ENCODE peak calls at places on chromosomes 16 and 17, in five cellular contexts. K is iPS DF 6.9; D is stimulated activated CD4-positive, alpha-beta T cell treated with anti-CD3 and anti-CD28 coated beads, Interleukin-4, amount 100 ng/mL, for 4 hours; G is cardiac muscle cell; Q is T-helper 9 cell. S is an unnamed sample.
A peak's percentile ranks its signal among the peaks of the same experiment; 100 is the strongest.

GRCh38 chr17:6061290-6061689 is 8.9 kb upstream of the WSCD1 start:
- DNase-seq in Q (no peak), D (no peak), K (no peak), G (peak; percentile 19), S (no peak)

GRCh38 chr17:67076290-67076689 is 31.9 kb downstream of the CACNG1 start:
- DNase-seq in Q (no peak), G (no peak), D (no peak), K (no peak), S (no peak)

GRCh38 chr17:66543526-66543925 is 241.1 kb downstream of the PRKCA start:
- DNase-seq in K (no peak), G (no peak), Q (no peak), D (no peak), S (no peak)

GRCh38 chr16:55470533-55471371 is 8.2 kb upstream of the MMP2 start:
- DNase-seq in Q (no peak), G (peak; percentile 54), K (no peak), D (no peak), S (no peak)

GRCh38 chr17:58331815-58332719 is 3.5 kb upstream of the TSPOAP1 start:
- DNase-seq in G (no peak), D (peak; percentile 95), Q (peak; percentile 74), K (no peak), S (no peak)

GRCh38 chr17:64091116-64091515 is 38.8 kb downstream of the ERN1 start:
- DNase-seq in Q (no peak), G (peak; percentile 28), K (no peak), D (no peak), S (no peak)

GRCh38 chr17:43212641-43213490 is 1.2 kb downstream of the TMEM106A start:
- DNase-seq in G (no peak), K (no peak), D (no peak), Q (no peak), S (no peak)

GRCh38 chr16:57667526-57668258 is 414 bp upstream of the ADGRG3 start:
- DNase-seq in Q (no peak), D (no peak), G (peak; percentile 68), K (no peak), S (no peak)

GRCh38 chr16:606656-607307 is 16.9 kb downstream of the RAB40C start:
- DNase-seq in D (no peak), K (no peak), Q (no peak), G (no peak), S (no peak)

GRCh38 chr16:69321080-69321479 is 9.3 kb downstream of the PDF start:
- DNase-seq in G (no peak), Q (no peak), D (no peak), K (no peak), S (no peak)

GRCh38 chr16:48511071-48511540 is 98.9 kb downstream of the N4BP1 start:
- DNase-seq in Q (no peak), K (no peak), G (peak; percentile 76), D (no peak), S (peak; percentile 36)

GRCh38 chr17:63434951-63435571 is 11.0 kb downstream of the CYB561 start:
- DNase-seq in D (no peak), K (no peak), Q (peak; percentile 45), G (peak; percentile 47), S (no peak)

GRCh38 chr17:29127840-29128239 is 52.4 kb downstream of the MYO18A start:
- DNase-seq in G (no peak), K (no peak), Q (no peak), D (no peak), S (no peak)

GRCh38 chr17:76700627-76701470 is 9.9 kb downstream of the MXRA7 start:
- DNase-seq in K (no peak), G (peak; percentile 80), D (no peak), Q (no peak), S (no peak)

GRCh38 chr17:73482251-73482661 is 162.0 kb downstream of the SDK2 start:
- DNase-seq in K (no peak), D (no peak), Q (no peak), G (no peak), S (no peak)

GRCh38 chr17:76758570-76758969 is 20.7 kb downstream of the MFSD11 start:
- DNase-seq in K (no peak), G (no peak), D (no peak), Q (no peak), S (no peak)

GRCh38 chr17:80898706-80899105 is 92.9 kb upstream of the CHMP6 start:
- DNase-seq in D (no peak), Q (no peak), K (no peak), G (no peak), S (no peak)

GRCh38 chr17:19769946-19770652 is 22.0 kb upstream of the ALDH3A1 start:
- DNase-seq in G (peak; percentile 54), K (no peak), D (no peak), Q (no peak), S (no peak)

GRCh38 chr17:57211010-57211411 is 45.3 kb upstream of the MSI2 start:
- DNase-seq in Q (no peak), D (no peak), K (no peak), G (no peak), S (no peak)

GRCh38 chr16:81319221-81319912 is 4.6 kb downstream of the GAN start:
- DNase-seq in D (no peak), Q (no peak), K (no peak), G (peak; percentile 53), S (no peak)

GRCh38 chr16:10876799-10877341 is at the start of gene CIITA:
- DNase-seq in D (peak; percentile 10), G (peak; percentile 62), Q (no peak), K (no peak), S (no peak)

S was measured in NT2/D1.